ENCODE peak calls at places on chromosomes 16 and 17, in four cellular contexts. Z is HS-5, B is RPMI7951, W is A549. Q is an unnamed sample.
A peak's percentile ranks its signal among the peaks of the same experiment; 100 is the strongest.

GRCh38 chr16:68533937-68534336 is 5.2 kb upstream of the ZFP90 start:
- DNase-seq in Z (no peak), B (no peak), W (no peak), Q (no peak)

GRCh38 chr17:34613064-34614019 is 34.0 kb downstream of the TMEM132E start:
- DNase-seq in Z (no peak), B (no peak), W (no peak), Q (no peak)

GRCh38 chr16:71923941-71924690 is 28.8 kb downstream of the IST1 start:
- DNase-seq in Z (no peak), B (peak; percentile 73), W (no peak), Q (no peak)

GRCh38 chr17:59756236-59756818 is 48.9 kb downstream of the VMP1 start:
- DNase-seq in Z (peak; percentile 71), B (peak; percentile 89), W (peak; percentile 69), Q (no peak)

GRCh38 chr16:47944589-47944988 is 211.2 kb downstream of the ABCC12 start:
- DNase-seq in Z (no peak), B (no peak), W (no peak), Q (no peak)

GRCh38 chr16:71746442-71747046 is 22.0 kb upstream of the PHLPP2 start:
- DNase-seq in Z (no peak), B (peak; percentile 43), W (peak; percentile 53), Q (no peak)

GRCh38 chr16:88993006-88993787 is 16.2 kb upstream of the CBFA2T3 start:
- DNase-seq in Z (no peak), B (no peak), W (no peak), Q (no peak)

GRCh38 chr16:35636831-35637230 is 2177.4 kb downstream of the TP53TG3F start:
- DNase-seq in Z (no peak), B (no peak), W (no peak), Q (no peak)

GRCh38 chr17:6496116-6496481 is 51.8 kb downstream of the PIMREG start:
- DNase-seq in Z (no peak), B (no peak), W (no peak), Q (peak; percentile 18)

GRCh38 chr17:49022391-49022941 is 25.3 kb downstream of the IGF2BP1 start:
- DNase-seq in Z (no peak), B (peak; percentile 43), W (peak; percentile 53), Q (peak; percentile 67)

GRCh38 chr17:68302666-68303065 is 11.4 kb downstream of the ARSG start:
- DNase-seq in Z (no peak), B (no peak), W (no peak), Q (no peak)

GRCh38 chr16:69820926-69821541 is 58.9 kb downstream of the WWP2 start:
- DNase-seq in Z (no peak), B (peak; percentile 66), W (no peak), Q (peak; percentile 44)

GRCh38 chr17:74842146-74842598 is 17.5 kb downstream of the GRIN2C start:
- DNase-seq in Z (no peak), B (peak; percentile 9), W (no peak), Q (no peak)

GRCh38 chr17:4895676-4896331 is 3.5 kb upstream of the C17orf107 start:
- DNase-seq in Z (no peak), B (no peak), W (no peak), Q (no peak)

GRCh38 chr17:44348234-44348987 is 3.3 kb downstream of the GRN start:
- DNase-seq in Z (no peak), B (peak; percentile 59), W (no peak), Q (no peak)